ENCODE peak calls at places on chromosomes 4 and X, in five cellular contexts. One of them, this sample, is unnamed.

GRCh38 chr4:120071192-120071795 is 4.6 kb upstream of the MAD2L1 start:
- DNase-seq in cardiac fibroblast: peak
- DNase-seq in thyroid gland: no peak
- DNase-seq in AG04449: no peak
- DNase-seq in astrocyte: peak
- DNase-seq in this sample: peak

GRCh38 chr4:173537628-173538147 is 7.7 kb upstream of the HAND2 start:
- DNase-seq in thyroid gland: no peak
- DNase-seq in cardiac fibroblast: no peak
- DNase-seq in AG04449: no peak
- DNase-seq in astrocyte: no peak
- DNase-seq in this sample: no peak

GRCh38 chrX:47358387-47359065 is 11.9 kb upstream of the ZNF157 start:
- DNase-seq in astrocyte: no peak
- DNase-seq in thyroid gland: peak
- DNase-seq in AG04449: no peak
- DNase-seq in cardiac fibroblast: no peak
- DNase-seq in this sample: peak

GRCh38 chr4:96736352-96736889 is 896.5 kb downstream of the PDHA2 start:
- DNase-seq in AG04449: no peak
- DNase-seq in cardiac fibroblast: peak
- DNase-seq in thyroid gland: no peak
- DNase-seq in astrocyte: peak
- DNase-seq in this sample: peak

GRCh38 chr4:147368948-147369347 is 111.9 kb upstream of the EDNRA start:
- DNase-seq in cardiac fibroblast: no peak
- DNase-seq in AG04449: no peak
- DNase-seq in astrocyte: peak
- DNase-seq in thyroid gland: no peak
- DNase-seq in this sample: no peak

GRCh38 chr4:15515106-15515505 is 45.4 kb downstream of the CC2D2A start:
- DNase-seq in astrocyte: no peak
- DNase-seq in thyroid gland: no peak
- DNase-seq in AG04449: no peak
- DNase-seq in cardiac fibroblast: peak
- DNase-seq in this sample: peak

GRCh38 chr4:10077101-10077491 is 39.5 kb downstream of the WDR1 start:
- DNase-seq in thyroid gland: peak
- DNase-seq in cardiac fibroblast: no peak
- DNase-seq in AG04449: no peak
- DNase-seq in astrocyte: no peak
- DNase-seq in this sample: no peak

GRCh38 chrX:13755254-13755653 is 20.7 kb downstream of the OFD1 start:
- DNase-seq in astrocyte: no peak
- DNase-seq in cardiac fibroblast: no peak
- DNase-seq in thyroid gland: no peak
- DNase-seq in AG04449: no peak
- DNase-seq in this sample: no peak

GRCh38 chr4:147494301-147494700 is 13.4 kb downstream of the EDNRA start:
- DNase-seq in astrocyte: no peak
- DNase-seq in cardiac fibroblast: no peak
- DNase-seq in thyroid gland: no peak
- DNase-seq in AG04449: no peak
- DNase-seq in this sample: no peak

GRCh38 chr4:189897667-189898066 is 43.0 kb upstream of the FRG1 start:
- DNase-seq in astrocyte: no peak
- DNase-seq in cardiac fibroblast: no peak
- DNase-seq in AG04449: no peak
- DNase-seq in thyroid gland: no peak
- DNase-seq in this sample: no peak

GRCh38 chrX:153848325-153848724 is 18.0 kb upstream of the PDZD4 start:
- DNase-seq in thyroid gland: no peak
- DNase-seq in AG04449: no peak
- DNase-seq in cardiac fibroblast: no peak
- DNase-seq in astrocyte: no peak
- DNase-seq in this sample: no peak

GRCh38 chr4:80035336-80035735 is 37.7 kb downstream of the ANTXR2 start:
- DNase-seq in thyroid gland: no peak
- DNase-seq in cardiac fibroblast: no peak
- DNase-seq in astrocyte: no peak
- DNase-seq in AG04449: no peak
- DNase-seq in this sample: no peak

GRCh38 chr4:6221296-6221850 is 21.0 kb upstream of the JAKMIP1 start:
- DNase-seq in thyroid gland: no peak
- DNase-seq in astrocyte: no peak
- DNase-seq in cardiac fibroblast: no peak
- DNase-seq in AG04449: no peak
- DNase-seq in this sample: no peak

GRCh38 chr4:15436515-15436914 is 8.7 kb downstream of the C1QTNF7 start:
- DNase-seq in astrocyte: peak
- DNase-seq in cardiac fibroblast: peak
- DNase-seq in AG04449: no peak
- DNase-seq in thyroid gland: peak
- DNase-seq in this sample: peak

GRCh38 chr4:39637572-39638357 is 900 bp downstream of the SMIM14 start:
- DNase-seq in cardiac fibroblast: peak
- DNase-seq in AG04449: no peak
- DNase-seq in astrocyte: peak
- DNase-seq in thyroid gland: peak
- DNase-seq in this sample: peak

GRCh38 chrX:151902813-151903591 is 9.7 kb upstream of the MAGEA4 start:
- DNase-seq in astrocyte: peak
- DNase-seq in cardiac fibroblast: peak
- DNase-seq in AG04449: peak
- DNase-seq in thyroid gland: no peak
- DNase-seq in this sample: peak

GRCh38 chrX:39772057-39772832 is 325.5 kb downstream of the BCOR start:
- DNase-seq in cardiac fibroblast: no peak
- DNase-seq in astrocyte: peak
- DNase-seq in AG04449: no peak
- DNase-seq in thyroid gland: no peak
- DNase-seq in this sample: no peak

GRCh38 chrX:131763674-131764073 is 219.8 kb downstream of the OR13H1 start:
- DNase-seq in thyroid gland: no peak
- DNase-seq in AG04449: no peak
- DNase-seq in cardiac fibroblast: no peak
- DNase-seq in astrocyte: peak
- DNase-seq in this sample: no peak

GRCh38 chr4:65968873-65969272 is 298.6 kb upstream of the EPHA5 start:
- DNase-seq in astrocyte: peak
- DNase-seq in cardiac fibroblast: peak
- DNase-seq in AG04449: no peak
- DNase-seq in thyroid gland: no peak
- DNase-seq in this sample: peak

GRCh38 chrX:110409925-110410324 is 51.3 kb downstream of the RTL9 start:
- DNase-seq in astrocyte: peak
- DNase-seq in thyroid gland: no peak
- DNase-seq in AG04449: no peak
- DNase-seq in cardiac fibroblast: no peak
- DNase-seq in this sample: no peak

GRCh38 chr4:19850909-19851308 is 400.8 kb upstream of the SLIT2 start:
- DNase-seq in AG04449: peak
- DNase-seq in thyroid gland: no peak
- DNase-seq in cardiac fibroblast: peak
- DNase-seq in astrocyte: peak
- DNase-seq in this sample: peak

GRCh38 chr4:17650404-17650803 is 36.0 kb downstream of the MED28 start:
- DNase-seq in AG04449: no peak
- DNase-seq in astrocyte: no peak
- DNase-seq in thyroid gland: no peak
- DNase-seq in cardiac fibroblast: no peak
- DNase-seq in this sample: no peak

GRCh38 chr4:157357887-157358286 is 137.4 kb downstream of the GRIA2 start:
- DNase-seq in astrocyte: no peak
- DNase-seq in cardiac fibroblast: no peak
- DNase-seq in AG04449: no peak
- DNase-seq in thyroid gland: no peak
- DNase-seq in this sample: no peak

GRCh38 chr4:169158046-169158445 is 112.7 kb downstream of the SH3RF1 start:
- DNase-seq in thyroid gland: no peak
- DNase-seq in cardiac fibroblast: no peak
- DNase-seq in AG04449: no peak
- DNase-seq in astrocyte: no peak
- DNase-seq in this sample: no peak

GRCh38 chr4:185933078-185933581 is 121.1 kb upstream of the SORBS2 start:
- DNase-seq in thyroid gland: no peak
- DNase-seq in AG04449: peak
- DNase-seq in astrocyte: peak
- DNase-seq in cardiac fibroblast: peak
- DNase-seq in this sample: peak

GRCh38 chr4:47662975-47663374 is 174.9 kb downstream of the CORIN start:
- DNase-seq in astrocyte: no peak
- DNase-seq in thyroid gland: no peak
- DNase-seq in cardiac fibroblast: no peak
- DNase-seq in AG04449: no peak
- DNase-seq in this sample: no peak

GRCh38 chrX:37332987-37333658 is 16.0 kb upstream of the PRRG1 start:
- DNase-seq in AG04449: no peak
- DNase-seq in cardiac fibroblast: no peak
- DNase-seq in thyroid gland: no peak
- DNase-seq in astrocyte: no peak
- DNase-seq in this sample: peak

DNA sequence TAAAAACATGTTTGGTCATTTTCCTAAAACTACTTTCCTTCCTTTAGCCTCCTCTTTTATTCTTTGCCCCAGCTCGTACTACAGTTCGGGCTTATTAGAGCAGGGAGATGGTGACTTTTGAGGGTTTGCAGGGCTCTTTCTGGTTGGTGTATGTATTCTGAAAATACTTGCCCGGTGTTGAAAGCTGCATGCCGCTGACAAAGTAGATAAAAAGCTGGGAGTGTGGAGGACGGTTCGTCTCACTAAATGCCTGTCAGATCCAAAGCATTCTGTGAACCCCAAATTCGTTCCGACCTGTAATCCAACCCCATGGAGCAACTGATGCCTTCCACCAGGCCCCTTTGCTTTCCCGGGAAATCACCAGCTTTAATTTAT is 19.2 kb downstream of the TRIM2 start:
- DNase-seq in cardiac fibroblast: no peak
- DNase-seq in astrocyte: no peak
- DNase-seq in AG04449: no peak
- DNase-seq in thyroid gland: no peak
- DNase-seq in this sample: no peak
- H3K4me3 ChIP-seq in cardiac fibroblast: peak
- H3K4me3 ChIP-seq in astrocyte: peak
- H3K4me3 ChIP-seq in AG04449: peak
- H3K4me3 ChIP-seq in thyroid gland: peak
- H3K4me3 ChIP-seq in this sample: peak

DNA sequence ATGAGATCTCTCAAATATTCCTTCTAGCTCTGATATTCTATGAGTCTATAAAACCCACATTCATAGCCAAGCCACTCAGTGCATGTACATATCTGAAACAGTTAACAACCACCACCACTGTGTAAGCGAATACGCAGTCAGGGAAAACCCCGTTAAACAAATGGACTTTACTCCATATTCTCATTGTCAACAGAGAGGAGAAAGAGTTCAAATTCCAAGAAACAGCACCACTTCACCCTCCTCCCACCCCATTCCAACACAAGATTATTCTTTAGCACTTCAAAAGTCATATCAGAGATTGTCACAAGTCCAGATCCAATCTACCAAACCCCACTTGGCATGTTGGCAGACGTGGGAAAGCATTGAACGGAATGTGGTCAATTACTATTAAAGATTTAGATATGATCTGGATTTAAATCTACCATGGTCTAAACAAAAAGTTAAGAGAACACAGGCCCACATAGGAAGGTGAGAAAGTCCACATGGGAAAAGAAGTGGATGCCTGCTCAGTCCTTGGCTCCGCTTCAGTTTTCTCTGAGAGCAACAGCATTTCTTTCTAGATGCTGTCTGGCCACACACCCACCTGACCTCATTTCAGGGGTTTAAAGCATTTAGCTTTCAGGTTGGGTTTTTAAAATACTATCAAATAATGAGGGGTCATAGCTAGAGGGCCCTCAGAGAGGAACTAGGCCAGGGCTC is 39.8 kb upstream of the KLHL13 start:
- DNase-seq in cardiac fibroblast: no peak
- DNase-seq in AG04449: no peak
- DNase-seq in astrocyte: no peak
- DNase-seq in thyroid gland: no peak
- DNase-seq in this sample: no peak
- TF ChIP-seq CTCF in cardiac fibroblast: no peak
- TF ChIP-seq CTCF in AG04449: no peak
- TF ChIP-seq CTCF in astrocyte: no peak
- TF ChIP-seq CTCF in thyroid gland: no peak
- TF ChIP-seq CTCF in this sample: no peak

DNA sequence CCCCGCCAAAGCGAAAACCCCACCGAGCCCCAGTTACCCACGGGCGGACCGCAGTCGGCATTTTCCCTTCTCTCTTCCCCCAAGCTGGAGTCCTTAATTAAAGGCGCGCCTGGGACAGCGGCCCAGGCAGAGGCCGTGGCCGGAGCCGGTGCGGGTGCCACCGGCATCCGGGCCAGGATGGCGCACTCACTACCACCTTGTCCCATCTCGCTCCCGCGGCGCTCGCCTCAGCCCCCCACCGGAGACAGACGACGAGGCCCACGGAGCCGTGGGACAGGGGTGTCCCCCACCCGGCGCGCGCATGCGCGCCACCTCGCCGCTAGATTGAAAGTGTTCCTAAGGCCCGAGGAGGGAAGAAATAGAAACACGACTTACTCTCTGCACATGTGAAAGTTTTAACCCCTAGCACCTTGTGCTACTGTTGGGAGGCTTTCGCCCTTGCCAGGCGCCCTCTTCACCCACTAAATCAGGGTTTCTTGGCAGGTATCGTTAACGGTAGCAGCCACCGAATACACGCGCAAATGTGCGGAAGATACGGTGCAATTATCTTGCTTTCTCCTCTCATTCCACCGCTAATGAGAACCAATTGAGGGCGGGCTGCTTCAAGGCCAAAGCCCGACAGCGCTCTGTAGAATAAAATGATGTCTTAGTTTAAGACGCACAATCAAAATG is 64.3 kb upstream of the CCDC160 start:
- DNase-seq in cardiac fibroblast: peak
- DNase-seq in AG04449: no peak
- DNase-seq in thyroid gland: peak
- DNase-seq in astrocyte: no peak
- DNase-seq in this sample: no peak
- H3K4me3 ChIP-seq in cardiac fibroblast: peak
- H3K4me3 ChIP-seq in AG04449: peak
- H3K4me3 ChIP-seq in thyroid gland: peak
- H3K4me3 ChIP-seq in astrocyte: peak
- H3K4me3 ChIP-seq in this sample: peak

GRCh38 chr4:143202824-143203223 is 18.1 kb downstream of the USP38 start:
- DNase-seq in astrocyte: no peak
- DNase-seq in thyroid gland: no peak
- DNase-seq in AG04449: no peak
- DNase-seq in cardiac fibroblast: peak
- DNase-seq in this sample: peak
- TF ChIP-seq CTCF in astrocyte: peak
- TF ChIP-seq CTCF in thyroid gland: no peak
- TF ChIP-seq CTCF in AG04449: no peak
- TF ChIP-seq CTCF in cardiac fibroblast: peak
- TF ChIP-seq CTCF in this sample: peak

This sample was measured in fibroblast of pulmonary artery.